ENCODE peak calls at places on chromosomes 5 and 9, in nine cellular contexts. U, Q, Y, K, A, I, W, N and E are unnamed samples.

GRCh38 chr5:172999974-173000373 is 16.4 kb downstream of the ATP6V0E1 start:
- DNase-seq in U (no peak), Q (no peak), Y (no peak), K (no peak), A (no peak), I (no peak), W (no peak), N (no peak), E (no peak)

GRCh38 chr9:104958756-104959155 is 30.8 kb upstream of the ABCA1 start:
- DNase-seq in U (peak), Q (no peak), Y (no peak), K (no peak), A (no peak), I (no peak), W (no peak), N (no peak), E (no peak)

GRCh38 chr9:35342221-35342620 is 147.7 kb upstream of the RUSC2 start:
- DNase-seq in U (no peak), Q (no peak), Y (no peak), K (no peak), A (no peak), I (no peak), W (no peak), N (no peak), E (no peak)

GRCh38 chr5:31149072-31149471 is 44.4 kb upstream of the CDH6 start:
- DNase-seq in U (peak), Q (no peak), Y (no peak), K (no peak), A (no peak), I (no peak), W (no peak), N (no peak), E (no peak)

GRCh38 chr9:75855509-75855908 is 35.0 kb upstream of the PCSK5 start:
- DNase-seq in U (peak), Q (no peak), Y (no peak), K (no peak), A (no peak), I (no peak), W (no peak), N (no peak), E (peak)

GRCh38 chr5:140327589-140327988 is 18.8 kb downstream of the HBEGF start:
- DNase-seq in U (peak), Q (no peak), Y (no peak), K (no peak), A (no peak), I (no peak), W (no peak), N (no peak), E (no peak)

GRCh38 chr9:133991964-133992779 is at the start of gene VAV2:
- DNase-seq in U (peak), Q (peak), Y (peak), K (peak), A (peak), I (peak), W (no peak), N (peak), E (peak)

GRCh38 chr9:129889936-129890717 is 54.9 kb downstream of the USP20 start:
- DNase-seq in U (no peak), Q (peak), Y (no peak), K (no peak), A (no peak), I (peak), W (peak), N (peak), E (no peak)

GRCh38 chr9:20419552-20419951 is 202.7 kb downstream of the MLLT3 start:
- DNase-seq in U (peak), Q (no peak), Y (no peak), K (no peak), A (no peak), I (no peak), W (no peak), N (no peak), E (no peak)